ENCODE peak calls at places on chromosomes 13 and 19, in six cellular contexts. V is A549, S is endothelial cell of umbilical vein, B is GM12878, Y is K562, P is HepG2. R is an unnamed sample.

GRCh38 chr19:2219726-2220125 is 16.4 kb downstream of the PLEKHJ1 start:
- DNase-seq in V (no peak), S (no peak), B (no peak), Y (no peak), P (no peak), R (no peak)

GRCh38 chr19:33399745-33400681 is 26.5 kb downstream of the CEBPG start:
- DNase-seq in V (no peak), S (no peak), B (no peak), Y (no peak), P (no peak), R (no peak)

GRCh38 chr13:113187905-113188595 is 20.4 kb downstream of the PCID2 start:
- DNase-seq in V (no peak), S (no peak), B (no peak), Y (no peak), P (no peak), R (no peak)

GRCh38 chr13:74026753-74027152 is 107.5 kb downstream of the KLF12 start:
- DNase-seq in V (no peak), S (peak), B (peak), Y (no peak), P (no peak), R (no peak)

GRCh38 chr19:5889288-5889971 is 14.2 kb downstream of the NDUFA11 start:
- DNase-seq in V (no peak), S (no peak), B (no peak), Y (no peak), P (no peak), R (no peak)

GRCh38 chr13:38866649-38867048 is 124.0 kb downstream of the STOML3 start:
- DNase-seq in V (peak), S (no peak), B (no peak), Y (no peak), P (peak), R (peak)

GRCh38 chr13:107421951-107422350 is 793.4 kb downstream of the LIG4 start:
- DNase-seq in V (no peak), S (no peak), B (no peak), Y (no peak), P (no peak), R (no peak)

GRCh38 chr19:7397687-7398086 is 49.0 kb downstream of the ARHGEF18 start:
- DNase-seq in V (no peak), S (no peak), B (no peak), Y (no peak), P (peak), R (no peak)

GRCh38 chr19:54035215-54036178 is 28.2 kb downstream of the VSTM1 start:
- DNase-seq in V (peak), S (peak), B (no peak), Y (peak), P (no peak), R (no peak)

GRCh38 chr13:33493672-33494365 is 208.3 kb upstream of the STARD13 start:
- DNase-seq in V (no peak), S (no peak), B (no peak), Y (no peak), P (no peak), R (no peak)

GRCh38 chr13:26423634-26424033 is 133.8 kb upstream of the WASF3 start:
- DNase-seq in V (no peak), S (no peak), B (no peak), Y (no peak), P (no peak), R (no peak)

GRCh38 chr19:11752244-11752736 is 13.5 kb upstream of the ZNF823 start:
- DNase-seq in V (no peak), S (no peak), B (no peak), Y (no peak), P (no peak), R (no peak)

GRCh38 chr13:98775844-98776598 is 23.5 kb upstream of the SLC15A1 start:
- DNase-seq in V (peak), S (no peak), B (no peak), Y (peak), P (peak), R (no peak)

GRCh38 chr13:89457977-89458376 is 1786.8 kb downstream of the SLITRK5 start:
- DNase-seq in V (peak), S (peak), B (no peak), Y (no peak), P (no peak), R (no peak)

GRCh38 chr13:110638253-110638652 is 22.9 kb downstream of the NAXD start:
- DNase-seq in V (no peak), S (no peak), B (no peak), Y (no peak), P (no peak), R (no peak)

GRCh38 chr19:38263696-38264485 is 482 bp upstream of the SPINT2 start:
- DNase-seq in V (peak), S (no peak), B (no peak), Y (peak), P (peak), R (no peak)
- TF ChIP-seq MAX in V (no peak), S (no peak), B (no peak), Y (no peak), P (no peak), R (no peak)

GRCh38 chr19:3359850-3360493 is 6.4 kb upstream of the NFIC start:
- DNase-seq in V (no peak), S (no peak), B (no peak), Y (peak), P (no peak), R (peak)
- TF ChIP-seq MYC in V (no peak), S (no peak), B (no peak), Y (no peak), P (no peak), R (no peak)

GRCh38 chr13:76014618-76015315 is 378.6 kb downstream of the LMO7 start:
- DNase-seq in V (no peak), S (no peak), B (no peak), Y (no peak), P (no peak), R (no peak)
- TF ChIP-seq POLR2A in V (no peak), S (no peak), B (no peak), Y (no peak), P (no peak), R (no peak)

GRCh38 chr13:81184556-81185265 is 843.8 kb upstream of the SPRY2 start:
- DNase-seq in V (no peak), S (no peak), B (no peak), Y (no peak), P (no peak), R (no peak)
- TF ChIP-seq MAX in V (no peak), S (no peak), B (no peak), Y (no peak), P (no peak), R (no peak)

GRCh38 chr13:48014359-48014758 is 13.3 kb upstream of the SUCLA2 start:
- DNase-seq in V (no peak), S (no peak), B (no peak), Y (no peak), P (no peak), R (no peak)

GRCh38 chr13:48018637-48019036 is 17.6 kb upstream of the SUCLA2 start:
- DNase-seq in V (no peak), S (no peak), B (no peak), Y (no peak), P (no peak), R (no peak)

DNA sequence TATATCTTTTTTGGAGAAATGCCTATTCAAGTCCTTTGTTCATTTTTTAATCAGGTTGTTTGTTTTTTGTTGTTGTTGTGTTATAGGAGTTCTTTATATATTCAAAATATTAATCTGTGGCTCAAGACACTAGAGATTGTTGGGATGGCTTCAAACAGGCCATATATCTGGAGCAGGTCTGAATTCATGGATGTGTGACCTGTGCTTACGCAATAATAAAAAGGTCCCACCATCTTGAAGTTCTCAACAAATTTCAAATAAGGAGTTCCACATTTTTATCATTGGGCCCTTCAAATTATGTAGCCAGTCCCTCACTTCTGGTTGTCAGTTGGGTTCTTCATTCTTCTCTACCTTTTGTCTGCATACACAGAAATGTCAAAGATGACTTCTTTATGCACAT is 17.7 kb upstream of the NUDT15 start:
- DNase-seq in V (no peak), S (no peak), B (no peak), Y (no peak), P (no peak), R (no peak)
- TF ChIP-seq MYC in V (no peak), S (no peak), B (no peak), Y (no peak), P (no peak), R (no peak)

GRCh38 chr19:13149628-13150186 is 468 bp downstream of the STX10 start:
- DNase-seq in V (peak), S (peak), B (no peak), Y (no peak), P (peak), R (peak)

GRCh38 chr19:13152356-13152853 is 2.2 kb downstream of the IER2 start:
- DNase-seq in V (no peak), S (no peak), B (no peak), Y (no peak), P (no peak), R (no peak)

GRCh38 chr19:13151605-13152355 is 1.6 kb downstream of the IER2 start:
- DNase-seq in V (peak), S (peak), B (no peak), Y (peak), P (peak), R (peak)

GRCh38 chr19:13150919-13151604 is 851 bp downstream of the IER2 start:
- DNase-seq in V (no peak), S (peak), B (no peak), Y (peak), P (no peak), R (peak)

GRCh38 chr19:13150187-13150918 is at the start of the genes IER2 and STX10:
- DNase-seq in V (peak), S (peak), B (no peak), Y (peak), P (peak), R (peak)
- TF ChIP-seq POLR2A in V (peak), S (peak), B (peak), Y (peak), P (peak), R (peak)

GRCh38 chr19:35013820-35014754 is 14.0 kb downstream of the GRAMD1A start:
- DNase-seq in V (no peak), S (no peak), B (no peak), Y (no peak), P (no peak), R (peak)
- TF ChIP-seq MAX in V (no peak), S (no peak), B (no peak), Y (no peak), P (no peak), R (peak)

GRCh38 chr19:1169921-1170885 is 3.9 kb downstream of the SBNO2 start:
- DNase-seq in V (no peak), S (no peak), B (no peak), Y (no peak), P (no peak), R (no peak)

GRCh38 chr19:1173160-1173844 is 766 bp downstream of the SBNO2 start:
- DNase-seq in V (no peak), S (no peak), B (no peak), Y (peak), P (no peak), R (peak)

GRCh38 chr19:1172353-1173159 is 1.5 kb downstream of the SBNO2 start:
- DNase-seq in V (peak), S (peak), B (no peak), Y (no peak), P (no peak), R (no peak)

GRCh38 chr19:1170938-1171754 is 2.9 kb downstream of the SBNO2 start:
- DNase-seq in V (no peak), S (no peak), B (no peak), Y (no peak), P (peak), R (no peak)

DNA sequence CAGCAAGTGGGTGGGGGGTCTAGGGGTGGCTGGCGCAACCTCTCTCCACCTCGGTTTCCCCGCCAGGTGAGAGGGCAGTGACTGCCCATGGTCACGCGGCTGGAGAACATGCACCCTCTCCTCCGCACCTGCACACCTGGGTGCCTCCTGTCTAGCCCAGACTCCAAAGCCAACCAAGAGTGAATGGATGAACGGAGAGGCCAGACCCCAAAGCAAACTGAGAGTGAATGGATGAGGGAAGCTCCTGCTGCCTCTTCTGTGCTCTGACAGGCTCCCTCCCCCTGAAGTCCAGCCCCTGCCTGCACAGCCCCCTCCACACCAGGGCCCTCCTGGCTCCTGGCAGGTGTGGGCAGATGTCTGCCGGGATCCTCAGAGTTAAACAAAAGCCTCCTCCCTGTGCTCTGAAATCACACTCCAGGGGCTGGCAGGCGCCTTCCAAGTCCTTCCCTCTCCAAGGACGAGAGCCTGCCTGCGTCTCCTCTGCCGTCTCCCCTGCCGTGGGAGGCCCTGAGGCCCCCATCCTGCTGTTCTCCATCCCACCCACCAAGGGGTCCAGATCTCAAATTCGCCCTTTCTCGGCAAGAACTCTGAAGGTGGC is 2.2 kb downstream of the SBNO2 start:
- DNase-seq in V (no peak), S (no peak), B (no peak), Y (no peak), P (no peak), R (no peak)
- TF ChIP-seq MYC in V (no peak), S (no peak), B (no peak), Y (no peak), P (no peak), R (no peak)

DNA sequence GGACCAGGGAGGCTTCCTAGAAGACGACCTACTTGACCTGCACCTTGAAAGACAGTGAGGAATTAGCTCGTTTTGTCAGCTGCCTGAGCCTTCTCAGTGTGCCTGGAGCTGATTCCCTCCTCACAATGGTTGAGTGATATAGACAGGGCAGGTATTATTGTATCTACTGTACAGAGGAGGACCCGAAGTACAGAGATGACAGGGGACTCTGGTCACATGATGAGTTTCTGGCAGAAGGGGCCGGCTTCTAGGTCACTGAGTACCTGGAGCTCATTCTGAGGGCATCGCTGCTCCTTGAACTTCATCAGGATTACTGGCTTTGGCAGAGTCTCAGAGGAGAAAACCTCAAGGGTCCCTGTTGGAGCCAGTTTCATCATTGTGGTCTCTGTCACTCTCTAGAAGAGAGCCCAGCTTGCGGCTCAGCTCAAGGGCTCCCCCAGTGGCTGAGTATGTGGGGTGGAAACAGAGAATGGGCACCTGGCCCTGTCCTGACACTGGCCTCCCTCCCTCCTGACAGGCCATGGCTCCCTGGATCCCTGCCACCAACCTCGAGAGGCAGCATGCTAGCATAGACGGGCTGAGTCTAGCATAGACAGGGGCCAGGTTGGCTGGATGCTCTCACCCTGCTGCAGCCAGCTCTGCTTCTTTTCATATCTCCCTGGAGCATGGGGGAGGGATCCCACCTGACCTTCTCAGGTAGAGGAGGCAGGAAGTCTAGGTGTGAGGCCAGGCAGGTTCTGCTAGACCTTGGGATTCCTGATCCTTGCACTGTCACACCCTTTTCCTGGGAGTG is 38.7 kb downstream of the NFIX start:
- DNase-seq in V (peak), S (no peak), B (no peak), Y (peak), P (peak), R (peak)
- TF ChIP-seq POLR2A in V (no peak), S (no peak), B (no peak), Y (no peak), P (no peak), R (no peak)

R was measured in NB4.